ENCODE peak calls at places on chromosomes 6 and 20, in eight cellular contexts. One of them, this sample, is unnamed. For H3K4me1, the result is how much of the 10 kb centered on the place peaks cover.

GRCh38 chr6:138757131-138757530 is 16.4 kb upstream of the CCDC28A start:
- DNase-seq in fibroblast of lung: peak
- DNase-seq in sigmoid colon: no peak
- DNase-seq in colonic mucosa: no peak
- DNase-seq in lung: no peak
- DNase-seq in heart left ventricle: no peak
- DNase-seq in breast epithelium: no peak
- DNase-seq in CD8-positive, alpha-beta T cell: no peak
- DNase-seq in this sample: no peak

GRCh38 chr6:61842005-61842404 is 444.0 kb downstream of the KHDRBS2 start:
- DNase-seq in heart left ventricle: no peak
- DNase-seq in CD8-positive, alpha-beta T cell: no peak
- DNase-seq in lung: no peak
- DNase-seq in sigmoid colon: no peak
- DNase-seq in colonic mucosa: no peak
- DNase-seq in breast epithelium: no peak
- DNase-seq in fibroblast of lung: no peak
- DNase-seq in this sample: no peak

GRCh38 chr20:46215913-46216707 is 92.2 kb downstream of the CDH22 start:
- DNase-seq in fibroblast of lung: peak
- DNase-seq in colonic mucosa: no peak
- DNase-seq in heart left ventricle: peak
- DNase-seq in sigmoid colon: no peak
- DNase-seq in breast epithelium: no peak
- DNase-seq in lung: no peak
- DNase-seq in CD8-positive, alpha-beta T cell: no peak
- DNase-seq in this sample: no peak

GRCh38 chr20:33249456-33249855 is 13.7 kb downstream of the BPIFA1 start:
- DNase-seq in colonic mucosa: no peak
- DNase-seq in breast epithelium: no peak
- DNase-seq in sigmoid colon: no peak
- DNase-seq in fibroblast of lung: no peak
- DNase-seq in CD8-positive, alpha-beta T cell: no peak
- DNase-seq in lung: no peak
- DNase-seq in heart left ventricle: no peak
- DNase-seq in this sample: no peak

GRCh38 chr6:29451471-29452193 is 5.2 kb downstream of the OR11A1 start:
- DNase-seq in fibroblast of lung: peak
- DNase-seq in colonic mucosa: no peak
- DNase-seq in sigmoid colon: no peak
- DNase-seq in breast epithelium: no peak
- DNase-seq in CD8-positive, alpha-beta T cell: no peak
- DNase-seq in heart left ventricle: no peak
- DNase-seq in lung: no peak
- DNase-seq in this sample: no peak

GRCh38 chr6:74075323-74075722 is 379.3 kb downstream of the CD109 start:
- DNase-seq in breast epithelium: no peak
- DNase-seq in colonic mucosa: peak
- DNase-seq in sigmoid colon: peak
- DNase-seq in heart left ventricle: peak
- DNase-seq in CD8-positive, alpha-beta T cell: no peak
- DNase-seq in lung: no peak
- DNase-seq in fibroblast of lung: no peak
- DNase-seq in this sample: no peak

GRCh38 chr6:85429346-85429745 is 20.5 kb upstream of the NT5E start:
- DNase-seq in lung: no peak
- DNase-seq in heart left ventricle: no peak
- DNase-seq in breast epithelium: no peak
- DNase-seq in colonic mucosa: no peak
- DNase-seq in sigmoid colon: no peak
- DNase-seq in fibroblast of lung: no peak
- DNase-seq in CD8-positive, alpha-beta T cell: no peak
- DNase-seq in this sample: no peak

GRCh38 chr6:82298012-82298411 is 50.5 kb upstream of the IBTK start:
- DNase-seq in sigmoid colon: no peak
- DNase-seq in colonic mucosa: no peak
- DNase-seq in breast epithelium: no peak
- DNase-seq in CD8-positive, alpha-beta T cell: no peak
- DNase-seq in lung: no peak
- DNase-seq in heart left ventricle: no peak
- DNase-seq in fibroblast of lung: peak
- DNase-seq in this sample: no peak

GRCh38 chr6:14695579-14695978 is 550.3 kb upstream of the JARID2 start:
- DNase-seq in colonic mucosa: no peak
- DNase-seq in breast epithelium: no peak
- DNase-seq in fibroblast of lung: no peak
- DNase-seq in sigmoid colon: no peak
- DNase-seq in heart left ventricle: no peak
- DNase-seq in CD8-positive, alpha-beta T cell: no peak
- DNase-seq in lung: no peak
- DNase-seq in this sample: no peak

GRCh38 chr6:16674666-16675392 is 86.4 kb downstream of the ATXN1 start:
- DNase-seq in fibroblast of lung: peak
- DNase-seq in colonic mucosa: no peak
- DNase-seq in lung: no peak
- DNase-seq in heart left ventricle: no peak
- DNase-seq in sigmoid colon: no peak
- DNase-seq in CD8-positive, alpha-beta T cell: no peak
- DNase-seq in breast epithelium: no peak
- DNase-seq in this sample: no peak

GRCh38 chr6:167475947-167476346 is 151.1 kb downstream of the TTLL2 start:
- DNase-seq in colonic mucosa: no peak
- DNase-seq in heart left ventricle: no peak
- DNase-seq in CD8-positive, alpha-beta T cell: no peak
- DNase-seq in lung: no peak
- DNase-seq in fibroblast of lung: no peak
- DNase-seq in breast epithelium: no peak
- DNase-seq in sigmoid colon: no peak
- DNase-seq in this sample: no peak

GRCh38 chr6:146770965-146771735 is 172.4 kb downstream of the ADGB start:
- DNase-seq in colonic mucosa: no peak
- DNase-seq in sigmoid colon: peak
- DNase-seq in breast epithelium: no peak
- DNase-seq in fibroblast of lung: no peak
- DNase-seq in lung: peak
- DNase-seq in CD8-positive, alpha-beta T cell: peak
- DNase-seq in heart left ventricle: peak
- DNase-seq in this sample: peak

GRCh38 chr6:128370072-128370471 is 150.3 kb downstream of the PTPRK start:
- DNase-seq in breast epithelium: no peak
- DNase-seq in colonic mucosa: no peak
- DNase-seq in lung: no peak
- DNase-seq in sigmoid colon: no peak
- DNase-seq in CD8-positive, alpha-beta T cell: no peak
- DNase-seq in heart left ventricle: no peak
- DNase-seq in fibroblast of lung: peak
- DNase-seq in this sample: no peak

DNA sequence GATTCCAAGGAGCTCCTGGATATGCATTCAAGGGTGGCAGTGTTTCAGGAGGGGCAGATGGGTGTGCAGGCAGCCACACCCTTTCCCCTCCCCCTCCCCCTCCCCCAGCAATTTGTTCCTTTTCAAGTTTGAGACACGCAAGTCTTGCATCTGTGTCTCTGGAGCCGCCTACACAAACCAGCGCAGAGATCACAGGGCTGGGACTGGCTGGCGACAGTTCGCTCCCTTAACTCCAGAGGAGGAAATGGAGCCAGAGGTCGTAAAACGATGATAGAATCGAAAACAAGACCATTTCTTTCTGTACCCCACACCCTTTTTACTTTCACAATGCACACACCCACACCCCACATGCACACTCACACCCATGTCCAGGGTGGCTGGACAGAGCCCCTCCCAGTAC is 163.1 kb downstream of the LY86 start:
- DNase-seq in fibroblast of lung: no peak
- DNase-seq in CD8-positive, alpha-beta T cell: no peak
- DNase-seq in sigmoid colon: peak
- DNase-seq in breast epithelium: no peak
- DNase-seq in lung: no peak
- DNase-seq in colonic mucosa: peak
- DNase-seq in heart left ventricle: peak
- DNase-seq in this sample: no peak
- H3K4me1 ChIP-seq in fibroblast of lung: under half
- H3K4me1 ChIP-seq in CD8-positive, alpha-beta T cell: under half
- H3K4me1 ChIP-seq in sigmoid colon: under half
- H3K4me1 ChIP-seq in breast epithelium: under half
- H3K4me1 ChIP-seq in lung: under half
- H3K4me1 ChIP-seq in colonic mucosa: under half
- H3K4me1 ChIP-seq in heart left ventricle: under half
- H3K4me1 ChIP-seq in this sample: under half

DNA sequence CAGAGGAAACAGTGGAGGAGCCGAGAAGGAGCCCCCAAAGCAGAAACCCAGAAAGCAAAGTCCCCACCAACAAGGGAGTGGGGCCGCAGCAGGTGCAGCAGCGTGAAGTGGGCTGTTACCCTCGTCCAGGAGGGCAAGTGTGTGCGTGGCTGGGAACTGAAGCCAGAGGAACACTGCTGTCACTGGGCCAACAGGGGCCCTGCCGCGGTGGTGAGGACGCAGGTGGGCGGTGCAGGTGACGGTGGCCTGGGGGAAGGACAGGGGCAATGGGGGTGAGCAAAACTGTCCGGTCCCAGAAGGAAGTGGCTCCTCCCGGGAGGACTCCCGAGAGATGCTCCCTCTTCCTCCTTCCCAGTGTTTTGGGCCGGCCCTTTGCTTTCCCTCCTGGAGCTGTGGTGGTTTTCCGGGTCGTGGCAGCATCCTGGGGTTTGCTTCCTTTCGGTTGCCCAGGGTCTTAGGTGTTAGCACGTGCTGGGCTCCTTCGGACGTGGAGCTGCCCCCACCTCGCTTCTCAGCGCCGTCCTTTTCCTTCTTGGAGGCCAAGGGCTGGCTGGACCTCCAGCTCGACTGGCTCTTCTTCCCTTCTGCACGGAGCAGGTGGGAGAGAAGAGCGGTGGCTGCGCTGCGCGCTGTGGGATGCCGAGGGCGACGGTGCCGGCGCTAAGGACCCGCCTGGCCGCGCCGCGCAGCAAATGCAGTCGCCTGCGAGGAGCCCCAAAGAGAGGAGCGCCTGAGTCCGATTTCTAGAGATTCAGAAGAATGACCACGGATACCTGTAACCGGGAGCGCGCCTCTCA is 62.7 kb upstream of the SLC2A12 start:
- DNase-seq in heart left ventricle: no peak
- DNase-seq in sigmoid colon: no peak
- DNase-seq in CD8-positive, alpha-beta T cell: no peak
- DNase-seq in lung: no peak
- DNase-seq in breast epithelium: no peak
- DNase-seq in colonic mucosa: no peak
- DNase-seq in fibroblast of lung: no peak
- DNase-seq in this sample: no peak
- H3K27ac ChIP-seq in heart left ventricle: no peak
- H3K27ac ChIP-seq in sigmoid colon: no peak
- H3K27ac ChIP-seq in CD8-positive, alpha-beta T cell: no peak
- H3K27ac ChIP-seq in lung: no peak
- H3K27ac ChIP-seq in breast epithelium: no peak
- H3K27ac ChIP-seq in colonic mucosa: no peak
- H3K27ac ChIP-seq in fibroblast of lung: no peak
- H3K27ac ChIP-seq in this sample: no peak

GRCh38 chr6:41708856-41709255 is 26.6 kb downstream of the TFEB start:
- DNase-seq in fibroblast of lung: no peak
- DNase-seq in sigmoid colon: no peak
- DNase-seq in breast epithelium: no peak
- DNase-seq in heart left ventricle: no peak
- DNase-seq in lung: no peak
- DNase-seq in CD8-positive, alpha-beta T cell: no peak
- DNase-seq in colonic mucosa: no peak
- DNase-seq in this sample: no peak
- H3K4me1 ChIP-seq in fibroblast of lung: under half
- H3K4me1 ChIP-seq in sigmoid colon: half or more
- H3K4me1 ChIP-seq in breast epithelium: under half
- H3K4me1 ChIP-seq in heart left ventricle: half or more
- H3K4me1 ChIP-seq in lung: under half
- H3K4me1 ChIP-seq in CD8-positive, alpha-beta T cell: under half
- H3K4me1 ChIP-seq in colonic mucosa: under half
- H3K4me1 ChIP-seq in this sample: under half

DNA sequence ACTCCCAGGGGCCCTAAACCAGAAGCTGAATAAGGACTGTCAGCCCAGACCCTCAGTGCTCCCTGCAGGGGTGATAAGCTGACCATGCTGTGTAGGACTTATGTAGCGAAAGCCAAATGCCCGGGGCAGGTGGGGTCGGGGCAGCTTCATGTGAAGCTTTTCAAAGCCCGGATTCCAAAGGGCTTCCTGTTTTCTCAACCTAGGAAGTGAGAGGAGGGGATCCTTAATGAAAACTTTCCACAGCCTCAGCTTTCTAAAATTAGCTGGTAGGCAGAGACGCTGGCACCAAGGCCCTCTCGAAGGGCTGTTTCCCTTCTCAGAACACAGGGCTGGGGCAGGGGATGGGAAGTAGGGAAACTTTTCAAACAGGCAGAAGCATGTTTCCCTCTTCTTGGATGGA is 149.0 kb downstream of the NFATC2 start:
- DNase-seq in fibroblast of lung: no peak
- DNase-seq in CD8-positive, alpha-beta T cell: no peak
- DNase-seq in lung: no peak
- DNase-seq in sigmoid colon: no peak
- DNase-seq in breast epithelium: no peak
- DNase-seq in heart left ventricle: peak
- DNase-seq in colonic mucosa: no peak
- DNase-seq in this sample: no peak
- H3K27ac ChIP-seq in fibroblast of lung: no peak
- H3K27ac ChIP-seq in CD8-positive, alpha-beta T cell: no peak
- H3K27ac ChIP-seq in lung: no peak
- H3K27ac ChIP-seq in sigmoid colon: no peak
- H3K27ac ChIP-seq in breast epithelium: no peak
- H3K27ac ChIP-seq in heart left ventricle: peak
- H3K27ac ChIP-seq in colonic mucosa: no peak
- H3K27ac ChIP-seq in this sample: no peak

DNA sequence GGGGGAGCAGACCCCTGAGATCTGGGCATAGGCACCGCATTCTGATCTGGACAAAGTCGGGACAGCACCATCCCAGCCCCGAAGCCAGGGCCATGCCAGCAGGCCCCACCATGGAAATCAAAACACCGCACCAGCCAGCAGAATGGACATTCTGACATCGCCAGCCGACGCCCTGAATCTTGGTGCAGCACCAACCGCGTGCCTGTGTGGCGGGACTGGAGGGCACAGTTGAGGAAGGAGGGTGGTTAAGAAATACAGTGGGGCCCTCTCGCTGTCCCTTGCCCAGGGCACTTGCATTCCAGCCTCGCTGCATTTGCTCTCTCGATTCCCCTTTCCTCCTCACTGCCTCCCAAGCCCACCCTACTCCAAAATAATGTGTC is 2.0 kb downstream of the NNAT start:
- DNase-seq in CD8-positive, alpha-beta T cell: no peak
- DNase-seq in sigmoid colon: peak
- DNase-seq in colonic mucosa: no peak
- DNase-seq in breast epithelium: no peak
- DNase-seq in fibroblast of lung: no peak
- DNase-seq in lung: no peak
- DNase-seq in heart left ventricle: no peak
- DNase-seq in this sample: no peak
- H3K4me1 ChIP-seq in CD8-positive, alpha-beta T cell: under half
- H3K4me1 ChIP-seq in sigmoid colon: half or more
- H3K4me1 ChIP-seq in colonic mucosa: under half
- H3K4me1 ChIP-seq in breast epithelium: under half
- H3K4me1 ChIP-seq in fibroblast of lung: under half
- H3K4me1 ChIP-seq in lung: under half
- H3K4me1 ChIP-seq in heart left ventricle: under half
- H3K4me1 ChIP-seq in this sample: under half

This sample was measured in right lobe of liver.